ENCODE peak calls at places on chromosomes 5 and 9, in seven cellular contexts. One of them, this sample, is unnamed.

GRCh38 chr5:102858808-102859207 is 103.7 kb downstream of the PAM start:
- DNase-seq in T-helper 17 cell: no peak
- DNase-seq in neural crest cell: no peak
- DNase-seq in NCI-H345: no peak
- DNase-seq in GDM1: no peak
- DNase-seq in HAP-1: no peak
- DNase-seq in fibroblast of mammary gland: peak; percentile 94
- DNase-seq in this sample: no peak

GRCh38 chr5:127561254-127561653 is 43.8 kb downstream of the PRRC1 start:
- DNase-seq in GDM1: no peak
- DNase-seq in fibroblast of mammary gland: peak; percentile 6
- DNase-seq in HAP-1: no peak
- DNase-seq in neural crest cell: no peak
- DNase-seq in T-helper 17 cell: no peak
- DNase-seq in NCI-H345: no peak
- DNase-seq in this sample: no peak

GRCh38 chr5:31378838-31379237 is 153.1 kb downstream of the DROSHA start:
- DNase-seq in neural crest cell: no peak
- DNase-seq in HAP-1: no peak
- DNase-seq in NCI-H345: no peak
- DNase-seq in GDM1: no peak
- DNase-seq in fibroblast of mammary gland: peak; percentile 75
- DNase-seq in T-helper 17 cell: no peak
- DNase-seq in this sample: no peak

GRCh38 chr9:755454-756381 is 85.8 kb upstream of the DMRT1 start:
- DNase-seq in fibroblast of mammary gland: peak; percentile 96
- DNase-seq in NCI-H345: no peak
- DNase-seq in HAP-1: no peak
- DNase-seq in GDM1: peak; percentile 15
- DNase-seq in neural crest cell: no peak
- DNase-seq in T-helper 17 cell: no peak
- DNase-seq in this sample: no peak

GRCh38 chr9:110763568-110763967 is 95.0 kb downstream of the MUSK start:
- DNase-seq in HAP-1: no peak
- DNase-seq in fibroblast of mammary gland: no peak
- DNase-seq in NCI-H345: no peak
- DNase-seq in neural crest cell: no peak
- DNase-seq in GDM1: no peak
- DNase-seq in T-helper 17 cell: no peak
- DNase-seq in this sample: no peak

GRCh38 chr5:133196441-133197085 is 144.8 kb downstream of the HSPA4 start:
- DNase-seq in neural crest cell: no peak
- DNase-seq in T-helper 17 cell: no peak
- DNase-seq in HAP-1: no peak
- DNase-seq in NCI-H345: no peak
- DNase-seq in GDM1: no peak
- DNase-seq in fibroblast of mammary gland: no peak
- DNase-seq in this sample: no peak

GRCh38 chr9:128940946-128941755 is 6.3 kb downstream of the DOLK start:
- DNase-seq in T-helper 17 cell: no peak
- DNase-seq in neural crest cell: no peak
- DNase-seq in fibroblast of mammary gland: no peak
- DNase-seq in HAP-1: no peak
- DNase-seq in NCI-H345: no peak
- DNase-seq in GDM1: no peak
- DNase-seq in this sample: no peak

GRCh38 chr5:36879274-36880033 is 2.9 kb downstream of the NIPBL start:
- DNase-seq in HAP-1: no peak
- DNase-seq in NCI-H345: no peak
- DNase-seq in T-helper 17 cell: no peak
- DNase-seq in neural crest cell: no peak
- DNase-seq in GDM1: no peak
- DNase-seq in fibroblast of mammary gland: no peak
- DNase-seq in this sample: no peak

GRCh38 chr5:150355791-150356190 is 1.7 kb upstream of the TCOF1 start:
- DNase-seq in fibroblast of mammary gland: no peak
- DNase-seq in neural crest cell: no peak
- DNase-seq in T-helper 17 cell: no peak
- DNase-seq in HAP-1: no peak
- DNase-seq in NCI-H345: no peak
- DNase-seq in GDM1: no peak
- DNase-seq in this sample: no peak

GRCh38 chr5:116814656-116815055 is 240.0 kb upstream of the SEMA6A start:
- DNase-seq in HAP-1: peak; percentile 75
- DNase-seq in GDM1: no peak
- DNase-seq in NCI-H345: no peak
- DNase-seq in T-helper 17 cell: no peak
- DNase-seq in fibroblast of mammary gland: no peak
- DNase-seq in neural crest cell: peak; percentile 4
- DNase-seq in this sample: no peak

This sample was measured in NCI-H774.